ENCODE peak calls at places on chromosomes 6 and 20, in ten cellular contexts. One of them, this sample, is unnamed.
A peak's percentile ranks its signal among the peaks of the same experiment; 100 is the strongest.

GRCh38 chr6:110999634-111000270 is 17.9 kb downstream of the RPF2 start:
- DNase-seq in A673: peak; percentile 19
- DNase-seq in left ventricle myocardium inferior: no peak
- DNase-seq in psoas muscle: no peak
- DNase-seq in gastrocnemius medialis: no peak
- DNase-seq in heart left ventricle: no peak
- DNase-seq in OCI-LY7: peak; percentile 31
- DNase-seq in transverse colon: no peak
- DNase-seq in body of pancreas: no peak
- DNase-seq in mucosa of descending colon: no peak
- DNase-seq in this sample: no peak

GRCh38 chr6:137235686-137236085 is 16.5 kb upstream of the IFNGR1 start:
- DNase-seq in A673: no peak
- DNase-seq in left ventricle myocardium inferior: no peak
- DNase-seq in psoas muscle: no peak
- DNase-seq in gastrocnemius medialis: no peak
- DNase-seq in heart left ventricle: no peak
- DNase-seq in OCI-LY7: no peak
- DNase-seq in transverse colon: no peak
- DNase-seq in body of pancreas: no peak
- DNase-seq in mucosa of descending colon: no peak
- DNase-seq in this sample: no peak

GRCh38 chr6:26553264-26553738 is 15.1 kb downstream of the HMGN4 start:
- DNase-seq in A673: peak; percentile 83
- DNase-seq in left ventricle myocardium inferior: peak; percentile 56
- DNase-seq in psoas muscle: peak; percentile 78
- DNase-seq in gastrocnemius medialis: peak; percentile 53
- DNase-seq in heart left ventricle: peak; percentile 79
- DNase-seq in OCI-LY7: peak; percentile 87
- DNase-seq in transverse colon: peak; percentile 79
- DNase-seq in body of pancreas: peak; percentile 74
- DNase-seq in mucosa of descending colon: peak; percentile 76
- DNase-seq in this sample: no peak

GRCh38 chr6:88650029-88650619 is 313.3 kb downstream of the RNGTT start:
- DNase-seq in A673: no peak
- DNase-seq in left ventricle myocardium inferior: no peak
- DNase-seq in psoas muscle: no peak
- DNase-seq in gastrocnemius medialis: no peak
- DNase-seq in heart left ventricle: no peak
- DNase-seq in OCI-LY7: peak; percentile 46
- DNase-seq in transverse colon: no peak
- DNase-seq in body of pancreas: no peak
- DNase-seq in mucosa of descending colon: no peak
- DNase-seq in this sample: peak; percentile 52

GRCh38 chr6:146878564-146879343 is 280.0 kb downstream of the ADGB start:
- DNase-seq in A673: no peak
- DNase-seq in left ventricle myocardium inferior: no peak
- DNase-seq in psoas muscle: no peak
- DNase-seq in gastrocnemius medialis: no peak
- DNase-seq in heart left ventricle: no peak
- DNase-seq in OCI-LY7: no peak
- DNase-seq in transverse colon: peak; percentile 24
- DNase-seq in body of pancreas: no peak
- DNase-seq in mucosa of descending colon: no peak
- DNase-seq in this sample: no peak

GRCh38 chr6:18555750-18556149 is 168.6 kb downstream of the RNF144B start:
- DNase-seq in A673: no peak
- DNase-seq in left ventricle myocardium inferior: no peak
- DNase-seq in psoas muscle: no peak
- DNase-seq in gastrocnemius medialis: no peak
- DNase-seq in heart left ventricle: no peak
- DNase-seq in OCI-LY7: no peak
- DNase-seq in transverse colon: no peak
- DNase-seq in body of pancreas: no peak
- DNase-seq in mucosa of descending colon: no peak
- DNase-seq in this sample: no peak

GRCh38 chr6:100701728-100702127 is 179.4 kb downstream of the ASCC3 start:
- DNase-seq in A673: no peak
- DNase-seq in left ventricle myocardium inferior: no peak
- DNase-seq in psoas muscle: no peak
- DNase-seq in gastrocnemius medialis: no peak
- DNase-seq in heart left ventricle: no peak
- DNase-seq in OCI-LY7: no peak
- DNase-seq in transverse colon: no peak
- DNase-seq in body of pancreas: no peak
- DNase-seq in mucosa of descending colon: no peak
- DNase-seq in this sample: no peak

GRCh38 chr6:28252507-28252975 is 472 bp upstream of the ZKSCAN4 start:
- DNase-seq in A673: no peak
- DNase-seq in left ventricle myocardium inferior: no peak
- DNase-seq in psoas muscle: no peak
- DNase-seq in gastrocnemius medialis: no peak
- DNase-seq in heart left ventricle: no peak
- DNase-seq in OCI-LY7: peak; percentile 20
- DNase-seq in transverse colon: no peak
- DNase-seq in body of pancreas: no peak
- DNase-seq in mucosa of descending colon: no peak
- DNase-seq in this sample: no peak

DNA sequence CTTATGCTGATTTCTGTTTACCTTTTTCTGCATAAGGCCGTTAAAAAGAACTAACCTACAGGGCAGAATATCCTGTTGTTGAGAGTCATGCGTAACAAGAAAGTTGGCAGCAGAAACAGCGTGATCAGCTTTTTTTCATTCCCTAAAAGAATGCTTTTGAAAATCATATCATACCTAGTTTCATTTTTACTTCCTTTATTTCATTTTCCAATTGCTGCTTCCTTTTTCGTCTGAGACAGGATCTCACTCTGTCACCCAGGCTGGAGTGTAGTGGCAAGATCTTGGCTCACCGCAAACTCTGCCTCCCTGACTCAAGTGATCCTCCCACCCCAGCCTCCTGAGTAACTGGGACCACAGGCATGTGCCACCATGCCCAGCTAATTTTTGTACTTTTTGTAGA is 4.1 kb downstream of the CALHM6 start:
- DNase-seq in A673: no peak
- DNase-seq in left ventricle myocardium inferior: no peak
- DNase-seq in psoas muscle: no peak
- DNase-seq in gastrocnemius medialis: no peak
- DNase-seq in heart left ventricle: no peak
- DNase-seq in OCI-LY7: peak; percentile 5
- DNase-seq in transverse colon: no peak
- DNase-seq in body of pancreas: no peak
- DNase-seq in mucosa of descending colon: no peak
- DNase-seq in this sample: no peak
- H3K4me3 ChIP-seq in A673: no peak overlapping the region
- H3K4me3 ChIP-seq in left ventricle myocardium inferior: no peak overlapping the region
- H3K4me3 ChIP-seq in psoas muscle: no peak overlapping the region
- H3K4me3 ChIP-seq in gastrocnemius medialis: no peak overlapping the region
- H3K4me3 ChIP-seq in heart left ventricle: no peak overlapping the region
- H3K4me3 ChIP-seq in OCI-LY7: no peak overlapping the region
- H3K4me3 ChIP-seq in transverse colon: no peak overlapping the region
- H3K4me3 ChIP-seq in body of pancreas: no peak overlapping the region
- H3K4me3 ChIP-seq in mucosa of descending colon: no peak overlapping the region
- H3K4me3 ChIP-seq in this sample: no peak overlapping the region

DNA sequence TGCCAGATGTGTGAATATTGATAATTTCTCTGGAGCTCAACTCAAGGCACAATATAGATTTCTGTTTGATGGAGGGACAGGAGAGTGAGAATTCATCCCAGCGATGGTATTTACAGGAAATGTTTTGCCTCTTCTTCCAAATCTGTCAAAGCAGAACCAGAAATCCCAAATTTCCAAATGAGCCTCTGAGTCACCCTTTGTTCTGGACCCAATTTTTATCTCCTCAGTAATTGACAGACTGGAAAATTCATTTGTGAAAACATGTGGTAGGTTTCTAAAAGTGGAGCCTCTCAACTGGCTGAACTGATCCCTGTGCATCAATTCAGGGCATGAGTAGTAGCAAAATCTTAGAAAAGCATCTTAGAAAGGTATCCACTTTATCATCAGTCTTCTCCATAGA is 223.1 kb upstream of the TSHZ2 start:
- DNase-seq in A673: no peak
- DNase-seq in left ventricle myocardium inferior: no peak
- DNase-seq in psoas muscle: no peak
- DNase-seq in gastrocnemius medialis: no peak
- DNase-seq in heart left ventricle: no peak
- DNase-seq in OCI-LY7: no peak
- DNase-seq in transverse colon: no peak
- DNase-seq in body of pancreas: no peak
- DNase-seq in mucosa of descending colon: no peak
- DNase-seq in this sample: no peak
- TF ChIP-seq CTCF in A673: no peak
- TF ChIP-seq CTCF in left ventricle myocardium inferior: no peak
- TF ChIP-seq CTCF in psoas muscle: no peak
- TF ChIP-seq CTCF in gastrocnemius medialis: no peak
- TF ChIP-seq CTCF in heart left ventricle: no peak
- TF ChIP-seq CTCF in OCI-LY7: no peak
- TF ChIP-seq CTCF in transverse colon: no peak
- TF ChIP-seq CTCF in body of pancreas: no peak
- TF ChIP-seq CTCF in mucosa of descending colon: no peak
- TF ChIP-seq CTCF in this sample: no peak

GRCh38 chr6:35586542-35586941 is 73.8 kb upstream of the TULP1 start:
- DNase-seq in A673: no peak
- DNase-seq in left ventricle myocardium inferior: no peak
- DNase-seq in psoas muscle: no peak
- DNase-seq in gastrocnemius medialis: no peak
- DNase-seq in heart left ventricle: no peak
- DNase-seq in OCI-LY7: no peak
- DNase-seq in transverse colon: no peak
- DNase-seq in body of pancreas: no peak
- DNase-seq in mucosa of descending colon: no peak
- DNase-seq in this sample: no peak

GRCh38 chr6:35585688-35586087 is 73.0 kb upstream of the TULP1 start:
- DNase-seq in A673: no peak
- DNase-seq in left ventricle myocardium inferior: no peak
- DNase-seq in psoas muscle: no peak
- DNase-seq in gastrocnemius medialis: no peak
- DNase-seq in heart left ventricle: no peak
- DNase-seq in OCI-LY7: no peak
- DNase-seq in transverse colon: no peak
- DNase-seq in body of pancreas: no peak
- DNase-seq in mucosa of descending colon: no peak
- DNase-seq in this sample: no peak

GRCh38 chr6:35582315-35582714 is 69.6 kb upstream of the TULP1 start:
- DNase-seq in A673: no peak
- DNase-seq in left ventricle myocardium inferior: no peak
- DNase-seq in psoas muscle: no peak
- DNase-seq in gastrocnemius medialis: no peak
- DNase-seq in heart left ventricle: no peak
- DNase-seq in OCI-LY7: no peak
- DNase-seq in transverse colon: no peak
- DNase-seq in body of pancreas: no peak
- DNase-seq in mucosa of descending colon: no peak
- DNase-seq in this sample: no peak

GRCh38 chr6:35581633-35582032 is 68.9 kb upstream of the TULP1 start:
- DNase-seq in A673: no peak
- DNase-seq in left ventricle myocardium inferior: no peak
- DNase-seq in psoas muscle: no peak
- DNase-seq in gastrocnemius medialis: no peak
- DNase-seq in heart left ventricle: no peak
- DNase-seq in OCI-LY7: peak; percentile 11
- DNase-seq in transverse colon: no peak
- DNase-seq in body of pancreas: no peak
- DNase-seq in mucosa of descending colon: no peak
- DNase-seq in this sample: no peak

DNA sequence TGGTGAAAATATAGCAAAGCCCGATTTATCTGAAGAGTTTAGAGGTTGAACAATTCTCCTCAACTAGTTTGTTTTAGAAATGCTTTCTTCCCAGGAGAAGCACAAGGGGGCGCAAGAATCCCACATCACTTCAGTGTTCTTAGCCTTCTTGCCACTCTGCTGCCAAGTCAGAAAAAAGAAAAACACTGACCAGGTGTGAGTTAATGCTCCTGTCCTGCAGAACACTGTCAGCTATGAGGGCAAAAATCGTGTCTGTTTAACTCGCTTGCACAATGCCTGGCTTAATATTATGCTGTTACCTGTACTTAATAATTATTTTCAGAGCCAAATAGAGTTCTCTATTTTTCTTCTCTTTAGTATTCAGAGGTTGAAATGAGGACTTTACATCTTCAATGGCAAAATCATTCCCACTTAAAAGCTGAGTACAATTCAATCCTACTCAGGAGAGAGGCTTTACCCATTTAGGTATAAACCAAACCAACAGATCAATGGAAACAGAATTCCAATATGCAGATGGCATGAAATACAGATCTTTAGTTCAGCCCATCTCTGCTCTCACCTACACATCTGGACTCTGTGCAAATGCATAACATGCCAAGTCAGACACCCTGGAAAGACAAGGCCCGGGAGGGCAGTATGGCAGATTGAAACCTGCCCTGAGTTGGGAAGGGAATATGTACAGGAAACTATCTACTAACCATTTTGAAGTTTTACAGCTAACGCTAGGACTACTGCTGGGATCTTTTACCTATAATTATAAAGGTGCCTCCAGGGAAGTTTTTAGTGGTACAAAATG is 71.4 kb upstream of the TULP1 start:
- DNase-seq in A673: peak; percentile 79
- DNase-seq in left ventricle myocardium inferior: no peak
- DNase-seq in psoas muscle: no peak
- DNase-seq in gastrocnemius medialis: peak; percentile 60
- DNase-seq in heart left ventricle: no peak
- DNase-seq in OCI-LY7: peak; percentile 83
- DNase-seq in transverse colon: peak; percentile 76
- DNase-seq in body of pancreas: peak; percentile 79
- DNase-seq in mucosa of descending colon: no peak
- DNase-seq in this sample: no peak
- H3K36me3 ChIP-seq in A673: no peaks in the 10 kb centered on the region
- H3K36me3 ChIP-seq in left ventricle myocardium inferior: peaks cover 82% of the 10 kb centered on the region
- H3K36me3 ChIP-seq in psoas muscle: peaks cover 16% of the 10 kb centered on the region
- H3K36me3 ChIP-seq in gastrocnemius medialis: peaks cover 95% of the 10 kb centered on the region
- H3K36me3 ChIP-seq in heart left ventricle: peaks cover 35% of the 10 kb centered on the region
- H3K36me3 ChIP-seq in OCI-LY7: peaks cover 84% of the 10 kb centered on the region
- H3K36me3 ChIP-seq in transverse colon: no peaks in the 10 kb centered on the region
- H3K36me3 ChIP-seq in body of pancreas: peaks cover 7% of the 10 kb centered on the region
- H3K36me3 ChIP-seq in mucosa of descending colon: peaks cover 6% of the 10 kb centered on the region
- H3K36me3 ChIP-seq in this sample: no peaks in the 10 kb centered on the region

DNA sequence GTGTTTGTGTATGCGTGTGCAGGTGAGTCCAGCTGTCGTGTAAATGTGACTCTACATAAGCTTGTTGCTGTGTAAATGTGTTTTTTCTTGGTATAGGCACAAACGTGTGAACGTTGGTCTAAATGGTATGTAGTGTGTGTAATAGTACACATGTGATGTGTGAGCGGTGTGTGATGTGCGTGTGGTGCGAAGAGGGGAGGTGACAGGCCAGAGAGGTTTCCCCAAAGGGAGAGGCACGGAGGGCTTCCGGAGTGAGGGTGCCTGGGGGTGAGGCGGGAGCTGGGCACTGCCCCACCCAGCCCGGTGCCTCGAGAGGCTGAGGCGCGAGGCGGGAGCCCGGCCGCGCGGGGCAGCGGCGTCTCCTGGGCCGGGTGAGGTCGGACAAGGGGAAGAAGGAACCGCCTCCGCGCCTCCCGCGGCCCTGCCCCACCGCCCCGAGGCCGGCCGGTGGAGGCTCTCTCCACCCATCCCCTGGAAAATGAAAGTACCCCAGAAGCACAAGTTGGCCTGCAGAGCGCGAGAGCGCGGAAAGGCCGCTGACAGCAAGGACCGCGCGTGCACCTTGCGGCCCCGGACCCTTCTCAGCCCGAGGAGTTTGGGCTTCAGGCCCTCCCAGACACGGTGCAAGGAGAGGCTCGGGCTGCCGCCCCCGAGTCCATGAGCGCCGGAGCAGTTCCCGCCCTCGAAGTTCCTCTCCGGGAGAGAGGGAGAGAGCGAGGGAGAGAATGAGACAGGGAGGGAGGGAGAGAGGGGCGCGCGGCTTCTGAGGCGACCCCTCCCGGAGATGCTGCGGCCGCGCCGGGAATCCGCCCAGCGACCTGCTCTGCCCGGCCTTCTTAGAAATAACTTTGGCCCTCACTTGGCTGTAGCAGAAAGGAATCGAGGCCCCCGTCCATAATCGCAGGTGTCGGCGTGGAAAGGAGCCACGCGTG is 43.2 kb upstream of the OSTM1 start:
- DNase-seq in A673: no peak
- DNase-seq in left ventricle myocardium inferior: peak; percentile 20
- DNase-seq in psoas muscle: peak; percentile 57
- DNase-seq in gastrocnemius medialis: no peak
- DNase-seq in heart left ventricle: peak; percentile 65
- DNase-seq in OCI-LY7: no peak
- DNase-seq in transverse colon: peak; percentile 51
- DNase-seq in body of pancreas: peak; percentile 35
- DNase-seq in mucosa of descending colon: peak; percentile 60
- DNase-seq in this sample: no peak
- H3K4me3 ChIP-seq in A673: peak overlapping the region; percentile 47
- H3K4me3 ChIP-seq in left ventricle myocardium inferior: peak overlapping the region; percentile 76
- H3K4me3 ChIP-seq in psoas muscle: peak overlapping the region; percentile 82
- H3K4me3 ChIP-seq in gastrocnemius medialis: peak overlapping the region; percentile 90
- H3K4me3 ChIP-seq in heart left ventricle: peak overlapping the region; percentile 66
- H3K4me3 ChIP-seq in OCI-LY7: peak overlapping the region; percentile 51
- H3K4me3 ChIP-seq in transverse colon: peak overlapping the region; percentile 71
- H3K4me3 ChIP-seq in body of pancreas: peak overlapping the region; percentile 20
- H3K4me3 ChIP-seq in mucosa of descending colon: no peak overlapping the region
- H3K4me3 ChIP-seq in this sample: peak overlapping the region; percentile 34